ENCODE peak calls at places on chromosomes 2 and 18, in six cellular contexts. X is WERI-Rb-1; V is stimulated activated CD4-positive, alpha-beta T cell treated with anti-CD3 and anti-CD28 coated beads, Interleukin-4, amount 100 ng/mL, for 24 hours; E is NCI-H446; P is EL; J is progenitor cell of endocrine pancreas. I is an unnamed sample.

GRCh38 chr2:70420005-70420580 is 118.2 kb upstream of the FAM136A start:
- DNase-seq in X (no peak), V (no peak), E (no peak), P (no peak), J (no peak), I (no peak)

GRCh38 chr2:20666364-20667150 is at the start of gene GDF7:
- DNase-seq in X (peak), V (no peak), E (no peak), P (peak), J (no peak), I (no peak)

GRCh38 chr2:18290386-18290785 is 270.1 kb downstream of the RDH14 start:
- DNase-seq in X (no peak), V (no peak), E (no peak), P (no peak), J (no peak), I (no peak)

GRCh38 chr2:46806526-46806925 is 109.1 kb downstream of the MCFD2 start:
- DNase-seq in X (no peak), V (no peak), E (no peak), P (peak), J (no peak), I (no peak)

GRCh38 chr2:209560911-209561310 is 137.1 kb downstream of the MAP2 start:
- DNase-seq in X (no peak), V (no peak), E (no peak), P (no peak), J (no peak), I (no peak)

GRCh38 chr2:235740821-235741220 is 247.0 kb downstream of the AGAP1 start:
- DNase-seq in X (peak), V (no peak), E (no peak), P (no peak), J (no peak), I (no peak)

GRCh38 chr18:30381826-30382225 is 660.7 kb downstream of the DSC3 start:
- DNase-seq in X (no peak), V (no peak), E (no peak), P (no peak), J (no peak), I (no peak)

GRCh38 chr2:188319845-188320244 is 28.2 kb downstream of the GULP1 start:
- DNase-seq in X (no peak), V (no peak), E (no peak), P (no peak), J (no peak), I (no peak)

GRCh38 chr2:172094319-172095145 is 8.2 kb downstream of the DLX2 start:
- DNase-seq in X (no peak), V (no peak), E (no peak), P (peak), J (no peak), I (no peak)

GRCh38 chr2:33437297-33437696 is 39.2 kb upstream of the RASGRP3 start:
- DNase-seq in X (no peak), V (no peak), E (no peak), P (peak), J (no peak), I (no peak)

GRCh38 chr18:2881490-2882195 is 34.8 kb downstream of the EMILIN2 start:
- DNase-seq in X (no peak), V (no peak), E (no peak), P (peak), J (no peak), I (no peak)

GRCh38 chr2:237490009-237490804 is 3.2 kb downstream of the MLPH start:
- DNase-seq in X (no peak), V (no peak), E (no peak), P (no peak), J (no peak), I (no peak)

GRCh38 chr2:237299897-237300296 is 114.1 kb downstream of the COL6A3 start:
- DNase-seq in X (peak), V (no peak), E (peak), P (peak), J (no peak), I (no peak)

GRCh38 chr18:74248189-74248975 is 43.4 kb downstream of the CYB5A start:
- DNase-seq in X (no peak), V (no peak), E (no peak), P (no peak), J (no peak), I (no peak)

GRCh38 chr2:177888581-177888980 is 184.0 kb downstream of the PDE11A start:
- DNase-seq in X (no peak), V (no peak), E (no peak), P (no peak), J (no peak), I (no peak)

GRCh38 chr2:236168110-236169067 is at the start of gene GBX2:
- DNase-seq in X (peak), V (no peak), E (peak), P (peak), J (no peak), I (no peak)

GRCh38 chr2:203022751-203023150 is 8.1 kb downstream of the NBEAL1 start:
- DNase-seq in X (no peak), V (no peak), E (no peak), P (peak), J (no peak), I (no peak)

GRCh38 chr2:149991576-149991975 is 404.0 kb upstream of the MMADHC start:
- DNase-seq in X (no peak), V (no peak), E (no peak), P (peak), J (no peak), I (no peak)

GRCh38 chr18:10248738-10249137 is 205.7 kb upstream of the APCDD1 start:
- DNase-seq in X (no peak), V (no peak), E (no peak), P (no peak), J (no peak), I (no peak)

GRCh38 chr2:72695676-72696075 is 130.2 kb downstream of the EXOC6B start:
- DNase-seq in X (no peak), V (no peak), E (no peak), P (no peak), J (no peak), I (no peak)

GRCh38 chr2:10532631-10533101 is 84.5 kb upstream of the ODC1 start:
- DNase-seq in X (peak), V (no peak), E (no peak), P (no peak), J (no peak), I (no peak)

GRCh38 chr2:51681854-51682253 is 649.9 kb upstream of the NRXN1 start:
- DNase-seq in X (no peak), V (no peak), E (no peak), P (no peak), J (no peak), I (no peak)

GRCh38 chr2:94874277-94874997 is 3.2 kb downstream of the TEKT4 start:
- DNase-seq in X (peak), V (peak), E (no peak), P (peak), J (peak), I (no peak)

GRCh38 chr2:167264380-167264779 is 376.1 kb downstream of the XIRP2 start:
- DNase-seq in X (peak), V (no peak), E (no peak), P (peak), J (no peak), I (no peak)

GRCh38 chr18:32734442-32734841 is 38.4 kb downstream of the KLHL14 start:
- DNase-seq in X (no peak), V (no peak), E (no peak), P (no peak), J (no peak), I (no peak)

GRCh38 chr2:36625304-36625703 is 27.3 kb upstream of the FEZ2 start:
- DNase-seq in X (no peak), V (no peak), E (no peak), P (no peak), J (no peak), I (no peak)

GRCh38 chr2:142973160-142973821 is 95.8 kb downstream of the KYNU start:
- DNase-seq in X (no peak), V (no peak), E (no peak), P (no peak), J (no peak), I (no peak)

GRCh38 chr18:59912007-59912550 is 12.3 kb downstream of the PMAIP1 start:
- DNase-seq in X (no peak), V (no peak), E (no peak), P (no peak), J (no peak), I (no peak)

GRCh38 chr18:79424880-79425572 is 29.3 kb downstream of the NFATC1 start:
- DNase-seq in X (no peak), V (no peak), E (no peak), P (no peak), J (no peak), I (no peak)

GRCh38 chr2:209526541-209526940 is 102.7 kb downstream of the MAP2 start:
- DNase-seq in X (no peak), V (no peak), E (no peak), P (peak), J (no peak), I (no peak)

GRCh38 chr2:20050712-20051517 is 513 bp downstream of the LAPTM4A start:
- DNase-seq in X (peak), V (peak), E (no peak), P (peak), J (peak), I (peak)

GRCh38 chr2:237563816-237564215 is 2.6 kb upstream of the PRLH start:
- DNase-seq in X (no peak), V (no peak), E (no peak), P (peak), J (peak), I (no peak)

GRCh38 chr2:127563458-127564428 is 28.3 kb downstream of the MYO7B start:
- DNase-seq in X (no peak), V (no peak), E (no peak), P (no peak), J (no peak), I (no peak)

GRCh38 chr18:23578891-23579653 is 7.2 kb downstream of the NPC1 start:
- DNase-seq in X (no peak), V (no peak), E (no peak), P (peak), J (no peak), I (no peak)

GRCh38 chr2:130300258-130300969 is 42.3 kb upstream of the IMP4 start:
- DNase-seq in X (no peak), V (no peak), E (no peak), P (no peak), J (no peak), I (no peak)

GRCh38 chr2:74081030-74081429 is 66.7 kb downstream of the BOLA3 start:
- DNase-seq in X (no peak), V (no peak), E (no peak), P (no peak), J (no peak), I (no peak)

GRCh38 chr2:231605607-231606091 is 13.0 kb downstream of the TEX44 start:
- DNase-seq in X (peak), V (no peak), E (no peak), P (no peak), J (no peak), I (no peak)